ENCODE peak calls at places on chromosome 6, in four cellular contexts. One of them, this sample, is unnamed.

GRCh38 chr6:49087372-49087771 is 375.7 kb downstream of the MMUT start:
- DNase-seq in retinal pigment epithelial cell: peak
- DNase-seq in testis: no peak
- DNase-seq in hypothalamus: no peak
- DNase-seq in this sample: no peak

GRCh38 chr6:13943943-13944342 is 19.2 kb downstream of the RNF182 start:
- DNase-seq in retinal pigment epithelial cell: no peak
- DNase-seq in testis: no peak
- DNase-seq in hypothalamus: no peak
- DNase-seq in this sample: no peak

GRCh38 chr6:98579089-98579488 is 255.3 kb upstream of the POU3F2 start:
- DNase-seq in retinal pigment epithelial cell: no peak
- DNase-seq in testis: no peak
- DNase-seq in hypothalamus: no peak
- DNase-seq in this sample: no peak

GRCh38 chr6:149750136-149750609 is 632 bp downstream of the PCMT1 start:
- DNase-seq in retinal pigment epithelial cell: peak
- DNase-seq in testis: peak
- DNase-seq in hypothalamus: peak
- DNase-seq in this sample: peak

GRCh38 chr6:114327074-114327473 is 15.7 kb downstream of the HS3ST5 start:
- DNase-seq in retinal pigment epithelial cell: no peak
- DNase-seq in testis: no peak
- DNase-seq in hypothalamus: no peak
- DNase-seq in this sample: no peak

GRCh38 chr6:80182291-80182690 is 75.8 kb downstream of the BCKDHB start:
- DNase-seq in retinal pigment epithelial cell: peak
- DNase-seq in testis: no peak
- DNase-seq in hypothalamus: no peak
- DNase-seq in this sample: no peak

GRCh38 chr6:91438570-91438969 is 851.7 kb upstream of the MAP3K7 start:
- DNase-seq in retinal pigment epithelial cell: peak
- DNase-seq in testis: no peak
- DNase-seq in hypothalamus: no peak
- DNase-seq in this sample: no peak

GRCh38 chr6:21438986-21439352 is 154.6 kb upstream of the SOX4 start:
- DNase-seq in retinal pigment epithelial cell: no peak
- DNase-seq in testis: no peak
- DNase-seq in hypothalamus: no peak
- DNase-seq in this sample: no peak

GRCh38 chr6:89483111-89483720 is 50.3 kb downstream of the ANKRD6 start:
- DNase-seq in retinal pigment epithelial cell: no peak
- DNase-seq in testis: peak
- DNase-seq in hypothalamus: no peak
- DNase-seq in this sample: peak

GRCh38 chr6:168314948-168315347 is 4.6 kb downstream of the DACT2 start:
- DNase-seq in retinal pigment epithelial cell: no peak
- DNase-seq in testis: peak
- DNase-seq in hypothalamus: no peak
- DNase-seq in this sample: no peak

GRCh38 chr6:170257376-170257775 is 33.5 kb downstream of the DLL1 start:
- DNase-seq in retinal pigment epithelial cell: no peak
- DNase-seq in testis: no peak
- DNase-seq in hypothalamus: no peak
- DNase-seq in this sample: no peak

GRCh38 chr6:19812512-19813119 is 24.6 kb upstream of the ID4 start:
- DNase-seq in retinal pigment epithelial cell: no peak
- DNase-seq in testis: no peak
- DNase-seq in hypothalamus: no peak
- DNase-seq in this sample: no peak

GRCh38 chr6:138289739-138290138 is 71.4 kb upstream of the PBOV1 start:
- DNase-seq in retinal pigment epithelial cell: no peak
- DNase-seq in testis: no peak
- DNase-seq in hypothalamus: no peak
- DNase-seq in this sample: no peak

GRCh38 chr6:35754452-35755321 is 17.9 kb downstream of the ARMC12 start:
- DNase-seq in retinal pigment epithelial cell: no peak
- DNase-seq in testis: peak
- DNase-seq in hypothalamus: no peak
- DNase-seq in this sample: no peak

GRCh38 chr6:112118034-112118433 is 30.6 kb downstream of the FAM229B start:
- DNase-seq in retinal pigment epithelial cell: no peak
- DNase-seq in testis: no peak
- DNase-seq in hypothalamus: no peak
- DNase-seq in this sample: no peak

GRCh38 chr6:1179571-1180459 is 132.1 kb upstream of the FOXQ1 start:
- DNase-seq in retinal pigment epithelial cell: no peak
- DNase-seq in testis: no peak
- DNase-seq in hypothalamus: no peak
- DNase-seq in this sample: no peak

This sample was measured in tibial artery.